ENCODE peak calls at places on chromosomes 12 and 14, in six cellular contexts. U is testis, D is HCT116, I is body of pancreas, W is endothelial cell of umbilical vein, H is K562. F is an unnamed sample.

GRCh38 chr14:90518941-90519256 is 122.1 kb downstream of the CALM1 start:
- DNase-seq in U (peak; percentile 56), D (peak; percentile 37), I (peak; percentile 41), W (peak; percentile 44), H (peak; percentile 65), F (no peak)

GRCh38 chr14:58549358-58549757 is 88.4 kb upstream of the DACT1 start:
- DNase-seq in U (no peak), D (no peak), I (no peak), W (no peak), H (no peak), F (no peak)

GRCh38 chr14:100155049-100155621 is 4.3 kb downstream of the DEGS2 start:
- DNase-seq in U (peak; percentile 50), D (peak; percentile 33), I (no peak), W (peak; percentile 20), H (peak; percentile 71), F (no peak)

GRCh38 chr12:29041621-29042020 is 107.5 kb upstream of the FAR2 start:
- DNase-seq in U (no peak), D (peak; percentile 36), I (no peak), W (peak; percentile 16), H (no peak), F (no peak)

GRCh38 chr12:110932048-110932447 is 11.7 kb upstream of the MYL2 start:
- DNase-seq in U (peak; percentile 21), D (no peak), I (no peak), W (no peak), H (peak; percentile 30), F (no peak)

GRCh38 chr14:45486599-45486998 is 233.6 kb upstream of the MIS18BP1 start:
- DNase-seq in U (no peak), D (no peak), I (no peak), W (no peak), H (no peak), F (no peak)

GRCh38 chr14:23034498-23035302 is at the start of gene PSMB5:
- DNase-seq in U (peak; percentile 97), D (peak; percentile 98), I (peak; percentile 91), W (peak; percentile 97), H (peak; percentile 97), F (peak; percentile 92)

GRCh38 chr12:117789195-117789912 is 179.4 kb downstream of the KSR2 start:
- DNase-seq in U (no peak), D (no peak), I (no peak), W (no peak), H (no peak), F (no peak)

GRCh38 chr14:101075025-101075800 is 171.7 kb upstream of the RTL1 start:
- DNase-seq in U (peak; percentile 6), D (no peak), I (no peak), W (no peak), H (no peak), F (no peak)

GRCh38 chr14:52395728-52396127 is 81.6 kb downstream of the PTGER2 start:
- DNase-seq in U (no peak), D (no peak), I (no peak), W (no peak), H (no peak), F (no peak)

GRCh38 chr14:21498540-21499526 is 12.3 kb downstream of the METTL3 start:
- DNase-seq in U (no peak), D (peak; percentile 28), I (no peak), W (peak; percentile 55), H (peak; percentile 58), F (no peak)

GRCh38 chr12:106861984-106862894 is 87.8 kb downstream of the RIC8B start:
- DNase-seq in U (no peak), D (no peak), I (no peak), W (peak; percentile 9), H (no peak), F (no peak)

GRCh38 chr12:121823101-121823726 is 19.4 kb downstream of the SETD1B start:
- DNase-seq in U (no peak), D (no peak), I (no peak), W (no peak), H (no peak), F (peak; percentile 17)

GRCh38 chr12:94336201-94336915 is 123.3 kb downstream of the CEP83 start:
- DNase-seq in U (no peak), D (no peak), I (no peak), W (peak; percentile 81), H (no peak), F (no peak)

GRCh38 chr12:15788266-15789214 is 648 bp downstream of the EPS8 start:
- DNase-seq in U (peak; percentile 65), D (peak; percentile 34), I (peak; percentile 68), W (peak; percentile 53), H (no peak), F (peak; percentile 30)

GRCh38 chr12:111163422-111163821 is 205.5 kb downstream of the PHETA1 start:
- DNase-seq in U (no peak), D (no peak), I (no peak), W (no peak), H (no peak), F (no peak)

GRCh38 chr12:132445884-132446471 is 44.0 kb upstream of the FBRSL1 start:
- DNase-seq in U (peak; percentile 95), D (peak; percentile 93), I (no peak), W (peak; percentile 57), H (peak; percentile 98), F (peak; percentile 21)

GRCh38 chr14:50846171-50846880 is 15.4 kb upstream of the NIN start:
- DNase-seq in U (no peak), D (no peak), I (no peak), W (no peak), H (no peak), F (no peak)

GRCh38 chr12:6752181-6752930 is 585 bp downstream of the MLF2 start:
- DNase-seq in U (peak; percentile 57), D (no peak), I (peak; percentile 52), W (peak; percentile 67), H (no peak), F (peak; percentile 48)

GRCh38 chr12:101127521-101128219 is 82.4 kb downstream of the SLC5A8 start:
- DNase-seq in U (peak; percentile 47), D (no peak), I (no peak), W (no peak), H (no peak), F (no peak)

GRCh38 chr12:97024393-97024792 is 117.3 kb downstream of the NEDD1 start:
- DNase-seq in U (no peak), D (no peak), I (no peak), W (no peak), H (no peak), F (no peak)

GRCh38 chr12:13702401-13702800 is 279.0 kb downstream of the GRIN2B start:
- DNase-seq in U (no peak), D (no peak), I (no peak), W (no peak), H (no peak), F (no peak)
- H3K4me3 ChIP-seq in U (no peak overlapping the region), D (no peak overlapping the region), I (no peak overlapping the region), W (no peak overlapping the region), H (no peak overlapping the region), F (no peak overlapping the region)

GRCh38 chr12:34207858-34208257 is 185.6 kb downstream of the ALG10 start:
- DNase-seq in U (no peak), D (no peak), I (no peak), W (no peak), H (no peak), F (no peak)

GRCh38 chr12:34210689-34211530 is 188.6 kb downstream of the ALG10 start:
- DNase-seq in U (no peak), D (no peak), I (no peak), W (no peak), H (no peak), F (no peak)

GRCh38 chr12:34210183-34210582 is 187.9 kb downstream of the ALG10 start:
- DNase-seq in U (no peak), D (no peak), I (no peak), W (no peak), H (no peak), F (no peak)

GRCh38 chr12:34208331-34209258 is 186.3 kb downstream of the ALG10 start:
- DNase-seq in U (no peak), D (no peak), I (no peak), W (no peak), H (no peak), F (no peak)

GRCh38 chr12:34209259-34209835 is 187.1 kb downstream of the ALG10 start:
- DNase-seq in U (no peak), D (no peak), I (no peak), W (no peak), H (no peak), F (no peak)
- H3K9me3 ChIP-seq in U (no peaks in the 10 kb centered on the region), D (no peaks in the 10 kb centered on the region), I (no peaks in the 10 kb centered on the region), W (peaks cover 6% of the 10 kb centered on the region), H (no peaks in the 10 kb centered on the region), F (no peaks in the 10 kb centered on the region)

GRCh38 chr12:68334136-68334535 is 2.0 kb upstream of the MDM1 start:
- DNase-seq in U (peak; percentile 39), D (no peak), I (no peak), W (peak; percentile 20), H (no peak), F (no peak)

GRCh38 chr12:68331500-68331868 is 678 bp downstream of the MDM1 start:
- DNase-seq in U (no peak), D (no peak), I (no peak), W (no peak), H (peak; percentile 55), F (no peak)

GRCh38 chr12:68332726-68333630 is 816 bp upstream of the MDM1 start:
- DNase-seq in U (no peak), D (no peak), I (no peak), W (no peak), H (no peak), F (no peak)

GRCh38 chr12:68335462-68335861 is 3.3 kb upstream of the MDM1 start:
- DNase-seq in U (no peak), D (no peak), I (no peak), W (no peak), H (no peak), F (no peak)

DNA sequence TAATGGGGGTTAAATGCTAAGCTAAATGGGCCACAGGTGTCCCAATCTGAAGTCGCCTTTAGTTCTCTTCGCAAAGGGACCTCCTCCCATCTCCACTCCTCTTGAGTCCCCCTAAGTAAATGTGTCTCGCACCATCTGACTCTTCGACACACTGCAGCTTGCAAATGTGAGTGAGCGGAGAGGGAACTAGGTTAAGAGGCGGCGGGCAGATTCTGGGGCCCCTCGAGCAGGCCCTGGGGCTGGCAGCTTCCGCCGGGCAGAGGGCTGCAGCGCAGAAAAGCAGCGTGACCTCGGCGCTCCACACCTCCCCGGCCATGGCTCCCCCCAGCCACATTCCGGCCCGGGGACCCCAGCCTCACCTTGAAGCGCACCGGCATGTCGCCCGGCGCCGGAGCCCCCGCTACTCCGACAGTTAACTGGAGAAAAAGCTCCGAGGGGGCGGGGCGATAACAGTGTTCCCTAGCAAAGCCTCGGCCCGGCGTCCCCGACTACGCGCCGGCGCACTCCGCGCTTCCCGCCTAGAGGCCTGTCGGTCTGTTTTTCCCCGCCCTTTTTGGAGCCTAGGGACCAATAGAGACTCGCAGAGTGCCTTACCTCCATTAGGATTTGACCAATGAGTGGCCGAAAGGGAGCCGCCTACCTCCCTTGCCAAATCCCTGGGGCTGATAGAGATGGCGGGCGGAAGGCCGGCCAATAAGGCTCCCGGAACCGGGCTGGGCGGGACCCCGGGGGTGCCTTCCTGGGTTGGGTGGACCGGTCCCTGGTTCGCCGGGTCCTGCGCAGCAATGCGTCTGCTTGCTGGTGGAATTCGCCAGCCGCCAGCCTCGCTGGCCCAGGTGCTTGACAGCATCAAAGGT is at the start of gene MDM1:
- DNase-seq in U (peak; percentile 99), D (peak; percentile 95), I (peak; percentile 97), W (peak; percentile 98), H (peak; percentile 98), F (peak; percentile 98)
- TF ChIP-seq POLR2A in U (no peak), D (peak; percentile 53), I (no peak), W (peak; percentile 79), H (peak; percentile 74), F (no peak)

DNA sequence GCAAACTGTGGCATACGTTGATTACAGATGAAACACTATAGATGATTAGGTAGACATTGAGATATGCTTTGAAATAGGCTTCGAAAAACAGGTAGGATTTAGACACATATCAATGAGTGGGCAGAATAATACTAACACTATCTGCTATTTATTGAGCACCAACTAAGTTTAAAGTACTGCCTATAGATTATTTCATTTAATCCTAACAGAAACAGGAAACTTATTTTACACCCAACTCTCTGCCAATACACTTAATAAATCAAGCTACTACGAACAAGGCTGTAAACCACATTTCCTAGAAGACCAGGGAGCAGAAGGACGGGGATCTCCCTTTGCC is 363 bp upstream of the VRK1 start:
- DNase-seq in U (no peak), D (no peak), I (no peak), W (no peak), H (no peak), F (no peak)
- H3K4me3 ChIP-seq in U (peak overlapping the region; percentile 84), D (peak overlapping the region; percentile 90), I (no peak overlapping the region), W (no peak overlapping the region), H (no peak overlapping the region), F (no peak overlapping the region)

F was measured in adrenal gland.